ENCODE peak calls at places on chromosomes 16 and 17, in six cellular contexts. One of them, this sample, is unnamed.

GRCh38 chr17:41532947-41533570 is 5.0 kb upstream of the KRT19 start:
- DNase-seq in brain microvascular endothelial cell: no peak
- DNase-seq in HCT116: no peak
- DNase-seq in fibroblast of the aortic adventitia: no peak
- DNase-seq in foreskin fibroblast: no peak
- DNase-seq in esophagus squamous epithelium: no peak
- DNase-seq in this sample: no peak

GRCh38 chr16:81486555-81487061 is 42.0 kb downstream of the CMIP start:
- DNase-seq in brain microvascular endothelial cell: peak
- DNase-seq in HCT116: no peak
- DNase-seq in fibroblast of the aortic adventitia: peak
- DNase-seq in foreskin fibroblast: peak
- DNase-seq in esophagus squamous epithelium: no peak
- DNase-seq in this sample: no peak

GRCh38 chr17:76667356-76667755 is 23.8 kb upstream of the ST6GALNAC1 start:
- DNase-seq in brain microvascular endothelial cell: no peak
- DNase-seq in HCT116: no peak
- DNase-seq in fibroblast of the aortic adventitia: no peak
- DNase-seq in foreskin fibroblast: no peak
- DNase-seq in esophagus squamous epithelium: no peak
- DNase-seq in this sample: no peak

GRCh38 chr16:12449795-12450194 is 353.9 kb downstream of the CPPED1 start:
- DNase-seq in brain microvascular endothelial cell: peak
- DNase-seq in HCT116: no peak
- DNase-seq in fibroblast of the aortic adventitia: no peak
- DNase-seq in foreskin fibroblast: no peak
- DNase-seq in esophagus squamous epithelium: no peak
- DNase-seq in this sample: no peak

GRCh38 chr17:2965621-2966275 is 97.7 kb downstream of the OR1D5 start:
- DNase-seq in brain microvascular endothelial cell: peak
- DNase-seq in HCT116: peak
- DNase-seq in fibroblast of the aortic adventitia: peak
- DNase-seq in foreskin fibroblast: peak
- DNase-seq in esophagus squamous epithelium: no peak
- DNase-seq in this sample: no peak

GRCh38 chr16:13038591-13038990 is 137.2 kb downstream of the SHISA9 start:
- DNase-seq in brain microvascular endothelial cell: no peak
- DNase-seq in HCT116: no peak
- DNase-seq in fibroblast of the aortic adventitia: no peak
- DNase-seq in foreskin fibroblast: no peak
- DNase-seq in esophagus squamous epithelium: no peak
- DNase-seq in this sample: no peak

GRCh38 chr16:89293276-89294143 is 76.0 kb downstream of the ZNF778 start:
- DNase-seq in brain microvascular endothelial cell: no peak
- DNase-seq in HCT116: no peak
- DNase-seq in fibroblast of the aortic adventitia: no peak
- DNase-seq in foreskin fibroblast: no peak
- DNase-seq in esophagus squamous epithelium: no peak
- DNase-seq in this sample: no peak

GRCh38 chr16:4713663-4714501 is 20.2 kb downstream of the ANKS3 start:
- DNase-seq in brain microvascular endothelial cell: no peak
- DNase-seq in HCT116: no peak
- DNase-seq in fibroblast of the aortic adventitia: no peak
- DNase-seq in foreskin fibroblast: no peak
- DNase-seq in esophagus squamous epithelium: no peak
- DNase-seq in this sample: no peak

GRCh38 chr17:15233022-15233805 is 31.9 kb downstream of the PMP22 start:
- DNase-seq in brain microvascular endothelial cell: peak
- DNase-seq in HCT116: no peak
- DNase-seq in fibroblast of the aortic adventitia: peak
- DNase-seq in foreskin fibroblast: peak
- DNase-seq in esophagus squamous epithelium: no peak
- DNase-seq in this sample: peak

GRCh38 chr16:48102083-48103008 is 53.4 kb downstream of the ABCC12 start:
- DNase-seq in brain microvascular endothelial cell: no peak
- DNase-seq in HCT116: no peak
- DNase-seq in fibroblast of the aortic adventitia: no peak
- DNase-seq in foreskin fibroblast: no peak
- DNase-seq in esophagus squamous epithelium: no peak
- DNase-seq in this sample: no peak

GRCh38 chr16:88973007-88973410 is 4.0 kb downstream of the CBFA2T3 start:
- DNase-seq in brain microvascular endothelial cell: no peak
- DNase-seq in HCT116: no peak
- DNase-seq in fibroblast of the aortic adventitia: no peak
- DNase-seq in foreskin fibroblast: no peak
- DNase-seq in esophagus squamous epithelium: no peak
- DNase-seq in this sample: no peak

GRCh38 chr17:60139438-60140285 is 10.1 kb upstream of the CA4 start:
- DNase-seq in brain microvascular endothelial cell: peak
- DNase-seq in HCT116: peak
- DNase-seq in fibroblast of the aortic adventitia: peak
- DNase-seq in foreskin fibroblast: peak
- DNase-seq in esophagus squamous epithelium: no peak
- DNase-seq in this sample: no peak

GRCh38 chr17:78241277-78242023 is 10.0 kb downstream of the TMEM235 start:
- DNase-seq in brain microvascular endothelial cell: peak
- DNase-seq in HCT116: peak
- DNase-seq in fibroblast of the aortic adventitia: peak
- DNase-seq in foreskin fibroblast: peak
- DNase-seq in esophagus squamous epithelium: no peak
- DNase-seq in this sample: peak

GRCh38 chr17:10875984-10876555 is 38.2 kb upstream of the PIRT start:
- DNase-seq in brain microvascular endothelial cell: peak
- DNase-seq in HCT116: peak
- DNase-seq in fibroblast of the aortic adventitia: peak
- DNase-seq in foreskin fibroblast: peak
- DNase-seq in esophagus squamous epithelium: no peak
- DNase-seq in this sample: no peak

GRCh38 chr16:79715088-79715487 is 114.6 kb upstream of the MAF start:
- DNase-seq in brain microvascular endothelial cell: no peak
- DNase-seq in HCT116: no peak
- DNase-seq in fibroblast of the aortic adventitia: no peak
- DNase-seq in foreskin fibroblast: no peak
- DNase-seq in esophagus squamous epithelium: no peak
- DNase-seq in this sample: no peak

GRCh38 chr16:81130126-81130525 is 33.9 kb upstream of the GCSH start:
- DNase-seq in brain microvascular endothelial cell: no peak
- DNase-seq in HCT116: no peak
- DNase-seq in fibroblast of the aortic adventitia: no peak
- DNase-seq in foreskin fibroblast: no peak
- DNase-seq in esophagus squamous epithelium: no peak
- DNase-seq in this sample: no peak

GRCh38 chr16:30570621-30571443 is 682 bp downstream of the ZNF688 start:
- DNase-seq in brain microvascular endothelial cell: peak
- DNase-seq in HCT116: no peak
- DNase-seq in fibroblast of the aortic adventitia: peak
- DNase-seq in foreskin fibroblast: no peak
- DNase-seq in esophagus squamous epithelium: no peak
- DNase-seq in this sample: no peak

GRCh38 chr17:29376667-29377268 is 13.4 kb upstream of the TAOK1 start:
- DNase-seq in brain microvascular endothelial cell: peak
- DNase-seq in HCT116: no peak
- DNase-seq in fibroblast of the aortic adventitia: peak
- DNase-seq in foreskin fibroblast: peak
- DNase-seq in esophagus squamous epithelium: no peak
- DNase-seq in this sample: peak

GRCh38 chr17:6233339-6233738 is 163.2 kb downstream of the WSCD1 start:
- DNase-seq in brain microvascular endothelial cell: no peak
- DNase-seq in HCT116: no peak
- DNase-seq in fibroblast of the aortic adventitia: no peak
- DNase-seq in foreskin fibroblast: no peak
- DNase-seq in esophagus squamous epithelium: no peak
- DNase-seq in this sample: no peak

GRCh38 chr16:81779540-81780320 is 639 bp downstream of the PLCG2 start:
- DNase-seq in brain microvascular endothelial cell: no peak
- DNase-seq in HCT116: no peak
- DNase-seq in fibroblast of the aortic adventitia: no peak
- DNase-seq in foreskin fibroblast: no peak
- DNase-seq in esophagus squamous epithelium: no peak
- DNase-seq in this sample: no peak

GRCh38 chr17:29175349-29175748 is 4.8 kb downstream of the MYO18A start:
- DNase-seq in brain microvascular endothelial cell: no peak
- DNase-seq in HCT116: no peak
- DNase-seq in fibroblast of the aortic adventitia: no peak
- DNase-seq in foreskin fibroblast: no peak
- DNase-seq in esophagus squamous epithelium: no peak
- DNase-seq in this sample: no peak

GRCh38 chr17:213286-214105 is 32.0 kb upstream of the DOC2B start:
- DNase-seq in brain microvascular endothelial cell: no peak
- DNase-seq in HCT116: no peak
- DNase-seq in fibroblast of the aortic adventitia: no peak
- DNase-seq in foreskin fibroblast: no peak
- DNase-seq in esophagus squamous epithelium: no peak
- DNase-seq in this sample: no peak

GRCh38 chr17:72413077-72414031 is 292.5 kb downstream of the SOX9 start:
- DNase-seq in brain microvascular endothelial cell: no peak
- DNase-seq in HCT116: no peak
- DNase-seq in fibroblast of the aortic adventitia: no peak
- DNase-seq in foreskin fibroblast: no peak
- DNase-seq in esophagus squamous epithelium: no peak
- DNase-seq in this sample: no peak

DNA sequence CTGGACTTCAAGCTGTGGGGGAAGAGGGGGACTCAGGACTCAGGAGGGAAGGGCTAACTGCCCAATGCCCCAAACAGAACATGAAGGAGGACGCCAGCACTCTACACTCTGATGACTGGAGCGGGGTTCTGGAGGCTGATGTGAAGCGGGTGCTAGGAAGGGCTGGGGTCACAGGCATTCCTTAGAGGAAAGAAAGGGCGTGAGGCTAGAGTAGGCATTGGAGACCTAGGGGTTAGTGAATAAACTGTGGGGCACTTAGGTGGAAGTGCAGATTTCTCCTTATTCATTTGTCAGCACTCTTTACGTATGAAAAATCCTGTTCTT is 760 bp upstream of the LMF1 start:
- DNase-seq in brain microvascular endothelial cell: no peak
- DNase-seq in HCT116: no peak
- DNase-seq in fibroblast of the aortic adventitia: no peak
- DNase-seq in foreskin fibroblast: no peak
- DNase-seq in esophagus squamous epithelium: no peak
- DNase-seq in this sample: no peak
- TF ChIP-seq CTCF in brain microvascular endothelial cell: no peak
- TF ChIP-seq CTCF in HCT116: no peak
- TF ChIP-seq CTCF in fibroblast of the aortic adventitia: no peak
- TF ChIP-seq CTCF in foreskin fibroblast: no peak
- TF ChIP-seq CTCF in esophagus squamous epithelium: no peak
- TF ChIP-seq CTCF in this sample: no peak

GRCh38 chr17:75155191-75155601 is 884 bp upstream of the JPT1 start:
- DNase-seq in brain microvascular endothelial cell: no peak
- DNase-seq in HCT116: no peak
- DNase-seq in fibroblast of the aortic adventitia: no peak
- DNase-seq in foreskin fibroblast: no peak
- DNase-seq in esophagus squamous epithelium: no peak
- DNase-seq in this sample: no peak
- H3K4me3 ChIP-seq in brain microvascular endothelial cell: no peak
- H3K4me3 ChIP-seq in HCT116: peak
- H3K4me3 ChIP-seq in fibroblast of the aortic adventitia: no peak
- H3K4me3 ChIP-seq in foreskin fibroblast: no peak
- H3K4me3 ChIP-seq in esophagus squamous epithelium: no peak
- H3K4me3 ChIP-seq in this sample: no peak

DNA sequence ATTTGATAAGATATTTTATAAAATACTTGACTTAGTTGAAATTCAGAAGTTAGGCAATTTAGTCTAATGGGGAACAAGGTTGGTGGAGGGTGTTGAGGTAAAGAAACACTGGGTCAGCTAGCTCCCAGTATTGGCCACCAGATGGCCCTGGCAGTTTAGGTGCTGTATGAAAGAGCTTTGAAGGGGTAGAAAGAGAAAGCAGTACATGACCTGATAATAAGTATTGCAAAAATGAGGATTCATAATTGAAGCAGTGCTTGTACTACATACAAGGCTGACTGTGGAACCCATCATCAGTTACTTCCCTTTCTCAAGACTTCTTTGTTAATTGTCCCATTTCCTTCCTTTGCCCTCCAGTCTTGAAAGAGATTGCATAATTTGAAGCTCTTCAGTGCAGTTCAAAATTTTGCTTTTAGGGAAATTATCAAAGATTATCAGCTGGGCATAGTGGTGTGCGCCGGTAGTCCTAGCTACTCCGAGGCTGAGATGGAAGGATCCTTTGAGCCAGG is 29.4 kb downstream of the TANC2 start:
- DNase-seq in brain microvascular endothelial cell: peak
- DNase-seq in HCT116: peak
- DNase-seq in fibroblast of the aortic adventitia: peak
- DNase-seq in foreskin fibroblast: peak
- DNase-seq in esophagus squamous epithelium: no peak
- DNase-seq in this sample: no peak
- TF ChIP-seq CTCF in brain microvascular endothelial cell: peak
- TF ChIP-seq CTCF in HCT116: peak
- TF ChIP-seq CTCF in fibroblast of the aortic adventitia: peak
- TF ChIP-seq CTCF in foreskin fibroblast: peak
- TF ChIP-seq CTCF in esophagus squamous epithelium: peak
- TF ChIP-seq CTCF in this sample: peak

DNA sequence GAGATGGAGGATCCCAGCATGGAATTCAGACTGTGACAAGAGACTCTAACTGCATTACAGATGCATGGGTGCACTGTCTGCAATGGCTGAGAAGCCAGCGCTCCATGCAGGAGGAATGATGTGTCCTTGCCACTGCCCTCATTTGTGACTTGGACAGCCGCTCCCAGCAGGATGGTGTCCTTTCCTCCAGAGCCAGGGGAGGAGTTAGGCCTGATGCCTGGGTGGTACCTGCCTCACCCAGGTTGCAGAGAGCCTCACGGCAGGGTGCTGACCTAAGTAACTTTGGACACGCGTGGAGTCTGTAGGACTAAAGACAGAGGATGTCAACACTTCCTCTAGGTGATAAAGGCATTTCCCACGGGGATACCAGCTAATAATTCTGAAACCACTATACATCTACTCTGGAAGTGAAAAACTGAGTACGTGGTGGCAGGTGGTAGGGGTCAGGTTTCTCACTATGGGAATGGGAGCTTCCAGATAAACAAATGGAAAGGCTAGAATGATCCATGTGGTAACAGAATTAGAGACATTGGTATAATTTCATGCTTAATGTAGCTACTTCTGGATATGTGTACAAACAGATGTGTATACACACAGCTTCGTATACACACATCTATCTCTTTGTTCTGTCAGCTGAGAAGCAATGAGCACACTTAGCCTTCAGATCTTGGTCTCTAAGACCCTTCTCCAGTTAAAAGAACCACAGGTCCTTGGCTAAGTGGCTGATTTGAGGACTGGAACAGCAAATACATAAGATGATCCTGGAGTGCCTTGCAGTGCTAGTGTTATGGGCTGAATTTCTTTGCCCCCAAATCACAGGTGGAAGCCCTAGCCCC is 13.7 kb upstream of the CSNK1D start:
- DNase-seq in brain microvascular endothelial cell: no peak
- DNase-seq in HCT116: no peak
- DNase-seq in fibroblast of the aortic adventitia: no peak
- DNase-seq in foreskin fibroblast: no peak
- DNase-seq in esophagus squamous epithelium: no peak
- DNase-seq in this sample: no peak
- H3K4me3 ChIP-seq in brain microvascular endothelial cell: no peak
- H3K4me3 ChIP-seq in HCT116: no peak
- H3K4me3 ChIP-seq in fibroblast of the aortic adventitia: no peak
- H3K4me3 ChIP-seq in foreskin fibroblast: no peak
- H3K4me3 ChIP-seq in esophagus squamous epithelium: no peak
- H3K4me3 ChIP-seq in this sample: no peak

GRCh38 chr16:401468-402348 is at the start of gene DECR2:
- DNase-seq in brain microvascular endothelial cell: peak
- DNase-seq in HCT116: no peak
- DNase-seq in fibroblast of the aortic adventitia: peak
- DNase-seq in foreskin fibroblast: peak
- DNase-seq in esophagus squamous epithelium: peak
- DNase-seq in this sample: no peak
- TF ChIP-seq CTCF in brain microvascular endothelial cell: peak
- TF ChIP-seq CTCF in HCT116: peak
- TF ChIP-seq CTCF in fibroblast of the aortic adventitia: peak
- TF ChIP-seq CTCF in foreskin fibroblast: peak
- TF ChIP-seq CTCF in esophagus squamous epithelium: peak
- TF ChIP-seq CTCF in this sample: peak